ENCODE peak calls at places on chromosomes 6 and 20, in ten cellular contexts. Y is psoas muscle, D is neural progenitor cell, T is right atrium auricular region, K is uterus, I is HCT116, Q is lung, C is transverse colon, P is HAP-1, S is K562. L is an unnamed sample. For H3K4me1 and H3K27me3, the result is how much of the 10 kb centered on the place peaks cover.

GRCh38 chr6:88359530-88360202 is 193.5 kb upstream of the CNR1 start:
- DNase-seq in Y (no peak), D (peak), T (no peak), K (no peak), I (no peak), Q (no peak), C (no peak), P (peak), S (no peak), L (no peak)

GRCh38 chr6:89678531-89678930 is 40.0 kb upstream of the LYRM2 start:
- DNase-seq in Y (no peak), D (no peak), T (no peak), K (no peak), I (no peak), Q (no peak), C (no peak), P (no peak), S (no peak), L (no peak)

GRCh38 chr6:12137480-12137879 is 125.4 kb downstream of the HIVEP1 start:
- DNase-seq in Y (peak), D (no peak), T (peak), K (peak), I (no peak), Q (peak), C (peak), P (no peak), S (peak), L (no peak)

GRCh38 chr6:21900730-21901129 is 307.2 kb downstream of the SOX4 start:
- DNase-seq in Y (no peak), D (no peak), T (no peak), K (peak), I (no peak), Q (no peak), C (no peak), P (no peak), S (no peak), L (no peak)

GRCh38 chr6:127554435-127555006 is 22.5 kb upstream of the C6orf58 start:
- DNase-seq in Y (no peak), D (peak), T (no peak), K (no peak), I (peak), Q (no peak), C (no peak), P (peak), S (no peak), L (peak)

GRCh38 chr6:147283460-147283859 is 79.2 kb downstream of the STXBP5 start:
- DNase-seq in Y (no peak), D (no peak), T (no peak), K (peak), I (no peak), Q (no peak), C (peak), P (no peak), S (no peak), L (peak)

GRCh38 chr20:57124800-57125399 is 141.5 kb downstream of the BMP7 start:
- DNase-seq in Y (no peak), D (no peak), T (no peak), K (no peak), I (no peak), Q (no peak), C (no peak), P (no peak), S (no peak), L (no peak)

GRCh38 chr6:89432875-89433636 is at the start of gene ANKRD6:
- DNase-seq in Y (peak), D (peak), T (peak), K (peak), I (peak), Q (peak), C (peak), P (peak), S (peak), L (peak)

GRCh38 chr20:2890743-2891142 is 17.5 kb downstream of the PTPRA start:
- DNase-seq in Y (no peak), D (no peak), T (no peak), K (no peak), I (no peak), Q (no peak), C (no peak), P (no peak), S (peak), L (peak)

GRCh38 chr20:208937-209566 is 18.0 kb upstream of the DEFB129 start:
- DNase-seq in Y (no peak), D (peak), T (no peak), K (no peak), I (peak), Q (no peak), C (no peak), P (peak), S (peak), L (peak)

DNA sequence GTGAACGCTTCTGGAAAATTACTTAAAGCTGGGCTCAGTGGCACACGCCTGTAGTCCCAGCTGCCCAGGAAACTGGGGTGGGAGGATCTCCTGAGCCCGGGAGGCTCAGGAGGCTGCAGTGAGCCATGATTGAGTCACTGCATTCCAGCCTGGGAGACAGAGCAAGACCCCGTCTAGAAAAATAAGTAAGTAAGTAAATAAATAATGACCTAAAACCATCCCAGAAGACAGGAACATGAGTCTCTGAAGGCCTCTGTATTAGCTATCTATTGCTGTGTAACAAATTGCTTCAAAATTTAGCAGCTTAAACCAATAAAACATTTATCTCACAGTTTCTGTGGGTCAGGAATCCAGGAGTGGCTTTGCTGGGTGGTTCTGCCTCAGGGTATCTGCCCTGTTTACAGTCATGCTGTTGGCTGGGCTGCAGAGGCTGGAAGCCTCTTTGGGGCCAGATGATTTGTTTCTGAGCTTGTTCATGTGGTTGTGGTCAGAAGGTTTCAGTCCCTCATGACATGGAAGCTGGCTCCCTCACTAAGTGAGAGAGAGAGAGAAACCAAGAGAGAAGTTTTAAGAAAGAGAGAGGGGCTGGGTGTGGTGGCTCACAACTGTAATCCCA is 48.4 kb upstream of the NCOA3 start:
- DNase-seq in Y (no peak), D (no peak), T (no peak), K (no peak), I (peak), Q (no peak), C (peak), P (no peak), S (no peak), L (no peak)
- H3K4me1 ChIP-seq in Y (under half), D (under half), T (under half), K (under half), I (half or more), Q (under half), C (under half), P (under half), S (under half), L (under half)

GRCh38 chr6:10276888-10277287 is 138.0 kb downstream of the TFAP2A start:
- DNase-seq in Y (no peak), D (no peak), T (no peak), K (no peak), I (no peak), Q (no peak), C (no peak), P (peak), S (no peak), L (no peak)
- H3K27me3 ChIP-seq in Y (under half), D (under half), T (under half), K (under half), I (under half), Q (under half), C (under half), P (under half), S (under half), L (under half)

DNA sequence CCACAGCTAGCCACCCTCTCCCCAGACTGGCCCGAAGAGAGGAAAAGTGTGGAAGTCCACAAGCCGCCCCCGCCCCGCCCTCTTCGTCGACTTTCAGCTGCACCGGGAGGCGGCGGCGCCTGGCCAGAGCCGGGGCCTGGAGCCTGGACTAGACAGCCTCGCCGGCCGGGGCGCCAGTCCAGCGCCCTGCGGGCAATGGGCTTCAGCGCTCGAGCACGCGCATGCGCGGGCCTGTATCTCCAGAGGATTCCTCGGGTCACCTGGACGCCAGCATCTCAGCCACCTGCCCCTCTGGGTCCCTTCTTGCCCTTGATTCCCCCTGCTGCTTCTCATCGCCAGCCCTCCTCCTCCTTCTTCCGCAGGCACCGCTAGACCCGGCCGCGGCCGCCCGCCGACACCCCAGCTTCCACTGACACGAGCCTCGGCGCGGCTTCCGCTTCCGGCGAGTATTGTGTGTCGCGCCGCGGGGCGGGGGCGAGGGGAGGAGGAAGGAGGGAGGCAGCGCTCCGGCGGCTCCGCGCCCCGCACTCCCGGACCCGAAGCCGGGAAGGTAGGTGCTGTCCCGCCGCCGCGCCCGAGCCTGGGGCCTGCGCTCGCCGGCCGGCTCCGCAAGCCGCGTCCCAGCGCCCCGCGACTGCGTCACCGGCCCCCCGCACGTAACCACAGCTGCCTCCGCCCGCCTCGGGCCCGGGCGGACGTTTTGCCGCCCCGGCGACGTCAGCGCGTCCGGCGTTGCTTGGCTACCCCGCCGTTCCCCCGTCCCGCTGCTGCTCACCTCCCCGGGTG is at the start of gene TRIM39:
- DNase-seq in Y (peak), D (peak), T (peak), K (peak), I (peak), Q (peak), C (peak), P (peak), S (peak), L (peak)
- H3K4me1 ChIP-seq in Y (under half), D (under half), T (under half), K (under half), I (under half), Q (under half), C (under half), P (under half), S (under half), L (under half)

DNA sequence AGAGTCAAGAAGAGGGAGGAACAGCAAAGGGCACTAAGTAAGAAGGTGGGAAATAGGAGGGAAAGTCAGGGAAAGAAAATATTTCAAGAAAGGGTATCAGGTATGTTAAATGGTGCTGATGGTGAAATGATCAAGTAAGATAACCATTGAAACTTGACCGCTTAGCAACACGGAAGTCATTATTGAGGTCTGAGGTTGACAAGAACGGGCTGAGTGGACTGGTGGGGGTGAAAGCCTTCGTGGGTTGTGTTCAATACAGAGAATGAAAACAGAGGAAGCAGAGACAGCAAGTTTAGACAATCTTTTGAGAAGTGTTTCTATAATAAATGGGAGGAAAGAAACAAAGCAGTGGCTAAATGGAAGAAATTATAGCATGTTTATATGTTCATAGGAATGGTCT is 72.0 kb downstream of the LIN28B start:
- DNase-seq in Y (no peak), D (no peak), T (no peak), K (no peak), I (no peak), Q (no peak), C (no peak), P (no peak), S (no peak), L (no peak)
- H3K27me3 ChIP-seq in Y (under half), D (under half), T (under half), K (under half), I (under half), Q (under half), C (under half), P (under half), S (under half), L (under half)

GRCh38 chr20:21063276-21063675 is 42.9 kb downstream of the LINC00237 start:
- DNase-seq in Y (no peak), D (no peak), T (no peak), K (no peak), I (no peak), Q (no peak), C (no peak), P (no peak), S (no peak), L (no peak)
- H3K4me1 ChIP-seq in Y (under half), D (under half), T (under half), K (under half), I (under half), Q (under half), C (under half), P (under half), S (under half), L (under half)

GRCh38 chr6:142744836-142745235 is 200.1 kb downstream of the HIVEP2 start:
- DNase-seq in Y (no peak), D (no peak), T (no peak), K (no peak), I (no peak), Q (no peak), C (no peak), P (no peak), S (no peak), L (no peak)

GRCh38 chr6:142735182-142735581 is 209.8 kb downstream of the HIVEP2 start:
- DNase-seq in Y (no peak), D (no peak), T (no peak), K (no peak), I (no peak), Q (no peak), C (no peak), P (no peak), S (no peak), L (no peak)

GRCh38 chr6:142737368-142738060 is 207.5 kb downstream of the HIVEP2 start:
- DNase-seq in Y (no peak), D (no peak), T (no peak), K (no peak), I (peak), Q (no peak), C (no peak), P (no peak), S (no peak), L (no peak)

DNA sequence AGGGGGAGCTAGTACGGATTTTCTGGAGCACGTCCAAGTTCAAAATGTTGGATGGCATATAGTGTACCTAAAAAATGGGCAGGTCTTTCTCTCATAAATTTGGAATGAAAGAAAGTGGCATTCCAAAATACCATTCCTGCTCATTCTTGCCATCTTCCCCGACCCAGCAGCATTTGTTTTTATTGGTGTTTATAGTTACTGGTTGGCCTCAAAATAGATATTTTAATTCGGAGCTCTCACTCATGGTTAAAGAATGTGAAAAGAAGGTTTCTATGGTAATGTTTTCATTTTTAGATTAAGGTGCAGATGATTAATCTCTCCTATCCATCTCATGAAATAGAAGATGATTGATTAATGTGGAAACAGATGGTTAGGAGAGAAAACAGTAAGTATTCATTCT is 204.5 kb downstream of the HIVEP2 start:
- DNase-seq in Y (no peak), D (no peak), T (no peak), K (no peak), I (no peak), Q (no peak), C (no peak), P (no peak), S (no peak), L (no peak)
- H3K27me3 ChIP-seq in Y (under half), D (under half), T (under half), K (under half), I (under half), Q (under half), C (under half), P (under half), S (under half), L (under half)

GRCh38 chr20:41142241-41142640 is 4.9 kb downstream of the PLCG1 start:
- DNase-seq in Y (no peak), D (no peak), T (no peak), K (no peak), I (no peak), Q (no peak), C (peak), P (no peak), S (no peak), L (no peak)

GRCh38 chr20:41145821-41146620 is 8.7 kb downstream of the PLCG1 start:
- DNase-seq in Y (peak), D (no peak), T (no peak), K (peak), I (no peak), Q (peak), C (no peak), P (no peak), S (no peak), L (no peak)

GRCh38 chr20:41142914-41143313 is 5.6 kb downstream of the PLCG1 start:
- DNase-seq in Y (no peak), D (no peak), T (no peak), K (no peak), I (no peak), Q (no peak), C (peak), P (no peak), S (no peak), L (peak)

GRCh38 chr20:41143354-41143753 is 6.0 kb downstream of the PLCG1 start:
- DNase-seq in Y (no peak), D (no peak), T (no peak), K (no peak), I (no peak), Q (no peak), C (peak), P (no peak), S (no peak), L (no peak)

GRCh38 chr20:41145317-41145716 is 8.0 kb downstream of the PLCG1 start:
- DNase-seq in Y (no peak), D (no peak), T (no peak), K (no peak), I (no peak), Q (no peak), C (no peak), P (no peak), S (no peak), L (no peak)
- H3K4me1 ChIP-seq in Y (half or more), D (under half), T (half or more), K (under half), I (under half), Q (under half), C (under half), P (under half), S (under half), L (under half)

L was measured in small intestine.